ENCODE peak calls at places on chromosomes 5 and 9, in five cellular contexts. V is fibroblast of lung; Y is skeletal muscle cell; D is GM03348; U is effector memory CD4-positive, alpha-beta T cell. E is an unnamed sample.

GRCh38 chr9:96554801-96555566 is 64.7 kb downstream of the CDC14B start:
- DNase-seq in V (peak), Y (no peak), D (peak), U (no peak), E (no peak)

GRCh38 chr5:124873189-124873588 is 126.8 kb upstream of the ZNF608 start:
- DNase-seq in V (peak), Y (no peak), D (no peak), U (no peak), E (no peak)

GRCh38 chr9:20321683-20322082 is 300.6 kb downstream of the MLLT3 start:
- DNase-seq in V (no peak), Y (no peak), D (no peak), U (peak), E (no peak)

GRCh38 chr9:96417610-96418073 is 528 bp downstream of the ZNF367 start:
- DNase-seq in V (no peak), Y (no peak), D (no peak), U (no peak), E (no peak)

GRCh38 chr9:114192539-114192938 is 37.2 kb downstream of the COL27A1 start:
- DNase-seq in V (no peak), Y (no peak), D (no peak), U (no peak), E (no peak)

GRCh38 chr5:96976-97640 is 5.1 kb downstream of the PLEKHG4B start:
- DNase-seq in V (no peak), Y (no peak), D (no peak), U (no peak), E (no peak)

GRCh38 chr5:166768536-166768935 is 1522.9 kb upstream of the WWC1 start:
- DNase-seq in V (no peak), Y (peak), D (no peak), U (no peak), E (no peak)

GRCh38 chr5:10631597-10631996 is 67.7 kb downstream of the ANKRD33B start:
- DNase-seq in V (no peak), Y (no peak), D (no peak), U (no peak), E (no peak)

GRCh38 chr5:40551706-40552557 is 127.8 kb upstream of the PTGER4 start:
- DNase-seq in V (peak), Y (peak), D (peak), U (no peak), E (peak)

GRCh38 chr5:131570757-131571156 is 64.3 kb downstream of the RAPGEF6 start:
- DNase-seq in V (no peak), Y (no peak), D (no peak), U (no peak), E (no peak)

E was measured in HepG2.